ENCODE peak calls at places on chromosomes 13 and 19, in six cellular contexts. One of them, this sample, is unnamed.
A peak's percentile ranks its signal among the peaks of the same experiment; 100 is the strongest.

GRCh38 chr13:99703908-99704307 is 202.6 kb downstream of the TM9SF2 start:
- DNase-seq in CD8-positive, alpha-beta T cell: no peak
- DNase-seq in esophagus squamous epithelium: no peak
- DNase-seq in thoracic aorta: no peak
- DNase-seq in CD4-positive, CD25-positive, alpha-beta regulatory T cell: no peak
- DNase-seq in prostate gland: no peak
- DNase-seq in this sample: no peak

GRCh38 chr13:69618838-69619237 is 488.8 kb upstream of the ATXN8OS start:
- DNase-seq in CD8-positive, alpha-beta T cell: no peak
- DNase-seq in CD4-positive, CD25-positive, alpha-beta regulatory T cell: no peak
- DNase-seq in esophagus squamous epithelium: no peak
- DNase-seq in thoracic aorta: no peak
- DNase-seq in prostate gland: no peak
- DNase-seq in this sample: no peak

GRCh38 chr19:54473983-54474382 is 887 bp upstream of the CDC42EP5 start:
- DNase-seq in CD4-positive, CD25-positive, alpha-beta regulatory T cell: no peak
- DNase-seq in prostate gland: no peak
- DNase-seq in thoracic aorta: no peak
- DNase-seq in CD8-positive, alpha-beta T cell: no peak
- DNase-seq in esophagus squamous epithelium: no peak
- DNase-seq in this sample: no peak

GRCh38 chr13:97724450-97724849 is 229.0 kb upstream of the IPO5 start:
- DNase-seq in CD4-positive, CD25-positive, alpha-beta regulatory T cell: no peak
- DNase-seq in thoracic aorta: no peak
- DNase-seq in CD8-positive, alpha-beta T cell: no peak
- DNase-seq in prostate gland: no peak
- DNase-seq in esophagus squamous epithelium: no peak
- DNase-seq in this sample: no peak

GRCh38 chr13:47004022-47004421 is 107.2 kb upstream of the HTR2A start:
- DNase-seq in thoracic aorta: no peak
- DNase-seq in CD8-positive, alpha-beta T cell: no peak
- DNase-seq in CD4-positive, CD25-positive, alpha-beta regulatory T cell: no peak
- DNase-seq in prostate gland: no peak
- DNase-seq in esophagus squamous epithelium: no peak
- DNase-seq in this sample: no peak

GRCh38 chr19:28065026-28065425 is 1147.9 kb downstream of the UQCRFS1 start:
- DNase-seq in prostate gland: no peak
- DNase-seq in esophagus squamous epithelium: no peak
- DNase-seq in CD8-positive, alpha-beta T cell: no peak
- DNase-seq in CD4-positive, CD25-positive, alpha-beta regulatory T cell: no peak
- DNase-seq in thoracic aorta: no peak
- DNase-seq in this sample: no peak

GRCh38 chr19:14381689-14382474 is 638 bp downstream of the ADGRE5 start:
- DNase-seq in CD8-positive, alpha-beta T cell: peak; percentile 69
- DNase-seq in thoracic aorta: peak; percentile 76
- DNase-seq in CD4-positive, CD25-positive, alpha-beta regulatory T cell: peak; percentile 87
- DNase-seq in prostate gland: no peak
- DNase-seq in esophagus squamous epithelium: no peak
- DNase-seq in this sample: peak; percentile 71

GRCh38 chr13:66469745-66470144 is 760.4 kb downstream of the PCDH9 start:
- DNase-seq in thoracic aorta: no peak
- DNase-seq in esophagus squamous epithelium: no peak
- DNase-seq in prostate gland: no peak
- DNase-seq in CD8-positive, alpha-beta T cell: no peak
- DNase-seq in CD4-positive, CD25-positive, alpha-beta regulatory T cell: no peak
- DNase-seq in this sample: no peak

GRCh38 chr19:3482507-3483225 is 575 bp downstream of the SMIM44 start:
- DNase-seq in prostate gland: no peak
- DNase-seq in thoracic aorta: no peak
- DNase-seq in CD8-positive, alpha-beta T cell: no peak
- DNase-seq in esophagus squamous epithelium: no peak
- DNase-seq in CD4-positive, CD25-positive, alpha-beta regulatory T cell: no peak
- DNase-seq in this sample: no peak
- H3K4me3 ChIP-seq in prostate gland: peak overlapping the region; percentile 15
- H3K4me3 ChIP-seq in thoracic aorta: no peak overlapping the region
- H3K4me3 ChIP-seq in CD8-positive, alpha-beta T cell: no peak overlapping the region
- H3K4me3 ChIP-seq in esophagus squamous epithelium: no peak overlapping the region
- H3K4me3 ChIP-seq in CD4-positive, CD25-positive, alpha-beta regulatory T cell: no peak overlapping the region
- H3K4me3 ChIP-seq in this sample: peak overlapping the region; percentile 50

GRCh38 chr19:12992729-12993128 is 2.5 kb upstream of the NFIX start:
- DNase-seq in CD8-positive, alpha-beta T cell: no peak
- DNase-seq in CD4-positive, CD25-positive, alpha-beta regulatory T cell: no peak
- DNase-seq in thoracic aorta: no peak
- DNase-seq in esophagus squamous epithelium: no peak
- DNase-seq in prostate gland: no peak
- DNase-seq in this sample: no peak

GRCh38 chr19:12990853-12991252 is 4.4 kb upstream of the NFIX start:
- DNase-seq in CD8-positive, alpha-beta T cell: no peak
- DNase-seq in prostate gland: no peak
- DNase-seq in esophagus squamous epithelium: no peak
- DNase-seq in thoracic aorta: no peak
- DNase-seq in CD4-positive, CD25-positive, alpha-beta regulatory T cell: no peak
- DNase-seq in this sample: no peak

GRCh38 chr19:12991296-12991695 is 4.0 kb upstream of the NFIX start:
- DNase-seq in CD8-positive, alpha-beta T cell: no peak
- DNase-seq in thoracic aorta: no peak
- DNase-seq in esophagus squamous epithelium: no peak
- DNase-seq in prostate gland: no peak
- DNase-seq in CD4-positive, CD25-positive, alpha-beta regulatory T cell: no peak
- DNase-seq in this sample: peak; percentile 47

GRCh38 chr19:12987781-12988180 is 7.5 kb upstream of the NFIX start:
- DNase-seq in thoracic aorta: no peak
- DNase-seq in esophagus squamous epithelium: no peak
- DNase-seq in CD4-positive, CD25-positive, alpha-beta regulatory T cell: no peak
- DNase-seq in CD8-positive, alpha-beta T cell: no peak
- DNase-seq in prostate gland: no peak
- DNase-seq in this sample: no peak

GRCh38 chr19:12990447-12990846 is 4.8 kb upstream of the NFIX start:
- DNase-seq in prostate gland: no peak
- DNase-seq in CD8-positive, alpha-beta T cell: no peak
- DNase-seq in esophagus squamous epithelium: no peak
- DNase-seq in CD4-positive, CD25-positive, alpha-beta regulatory T cell: no peak
- DNase-seq in thoracic aorta: no peak
- DNase-seq in this sample: no peak
- H3K27me3 ChIP-seq in prostate gland: no peaks in the 10 kb centered on the region
- H3K27me3 ChIP-seq in CD8-positive, alpha-beta T cell: no peaks in the 10 kb centered on the region
- H3K27me3 ChIP-seq in esophagus squamous epithelium: no peaks in the 10 kb centered on the region
- H3K27me3 ChIP-seq in CD4-positive, CD25-positive, alpha-beta regulatory T cell: peaks cover 3% of the 10 kb centered on the region
- H3K27me3 ChIP-seq in thoracic aorta: no peaks in the 10 kb centered on the region
- H3K27me3 ChIP-seq in this sample: no peaks in the 10 kb centered on the region

DNA sequence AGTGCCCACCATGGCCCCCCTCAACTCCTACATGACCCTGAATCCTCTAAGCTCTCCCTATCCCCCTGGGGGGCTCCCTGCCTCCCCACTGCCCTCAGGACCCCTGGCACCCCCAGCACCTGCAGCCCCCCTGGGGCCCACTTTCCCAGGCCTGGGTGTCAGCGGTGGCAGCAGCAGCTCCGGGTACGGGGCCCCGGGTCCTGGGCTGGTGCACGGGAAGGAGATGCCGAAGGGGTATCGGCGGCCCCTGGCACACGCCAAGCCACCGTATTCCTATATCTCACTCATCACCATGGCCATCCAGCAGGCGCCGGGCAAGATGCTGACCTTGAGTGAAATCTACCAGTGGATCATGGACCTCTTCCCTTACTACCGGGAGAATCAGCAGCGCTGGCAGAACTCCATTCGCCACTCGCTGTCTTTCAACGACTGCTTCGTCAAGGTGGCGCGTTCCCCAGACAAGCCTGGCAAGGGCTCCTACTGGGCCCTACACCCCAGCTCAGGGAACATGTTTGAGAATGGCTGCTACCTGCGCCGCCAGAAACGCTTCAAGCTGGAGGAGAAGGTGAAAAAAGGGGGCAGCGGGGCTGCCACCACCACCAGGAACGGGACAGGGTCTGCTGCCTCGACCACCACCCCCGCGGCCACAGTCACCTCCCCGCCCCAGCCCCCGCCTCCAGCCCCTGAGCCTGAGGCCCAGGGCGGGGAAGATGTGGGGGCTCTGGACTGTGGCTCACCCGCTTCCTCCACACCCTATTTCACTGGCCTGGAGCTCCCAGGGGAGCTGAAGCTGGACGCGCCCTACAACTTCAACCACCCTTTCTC is 8.2 kb downstream of the FOXA3 start:
- DNase-seq in prostate gland: no peak
- DNase-seq in esophagus squamous epithelium: no peak
- DNase-seq in thoracic aorta: no peak
- DNase-seq in CD4-positive, CD25-positive, alpha-beta regulatory T cell: no peak
- DNase-seq in CD8-positive, alpha-beta T cell: no peak
- DNase-seq in this sample: no peak
- H3K4me1 ChIP-seq in prostate gland: no peaks in the 10 kb centered on the region
- H3K4me1 ChIP-seq in esophagus squamous epithelium: peaks cover 14% of the 10 kb centered on the region
- H3K4me1 ChIP-seq in thoracic aorta: peaks cover 5% of the 10 kb centered on the region
- H3K4me1 ChIP-seq in CD4-positive, CD25-positive, alpha-beta regulatory T cell: peaks cover 12% of the 10 kb centered on the region
- H3K4me1 ChIP-seq in CD8-positive, alpha-beta T cell: peaks cover 10% of the 10 kb centered on the region
- H3K4me1 ChIP-seq in this sample: peaks cover 8% of the 10 kb centered on the region

DNA sequence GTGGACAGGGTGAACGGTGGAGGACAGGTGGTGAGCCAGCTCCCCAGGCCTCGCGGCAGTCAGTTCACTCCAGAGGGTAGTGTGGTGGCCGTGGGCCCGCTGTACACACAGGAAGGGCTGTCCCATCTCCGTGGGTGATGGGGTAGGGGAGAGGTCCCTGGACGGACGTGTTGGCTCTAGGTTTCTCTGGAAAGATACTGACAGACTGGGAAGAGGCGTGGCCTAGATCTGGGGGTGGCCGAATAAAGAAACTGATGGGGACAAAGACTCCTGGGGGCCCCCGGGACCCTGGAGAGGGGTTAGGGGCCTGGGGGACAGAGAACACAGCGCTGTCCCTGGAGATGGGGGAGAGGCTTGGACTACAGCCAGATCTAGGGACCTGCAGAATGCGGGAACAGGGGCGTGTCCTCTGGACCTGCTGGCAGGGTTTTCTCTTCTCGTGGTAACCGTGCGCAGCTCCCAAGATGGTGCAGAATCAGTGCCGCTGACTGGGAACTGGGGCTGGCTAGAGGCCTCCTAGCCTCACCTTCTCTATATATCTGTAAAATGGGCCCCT is 4.0 kb upstream of the PRAM1 start:
- DNase-seq in CD8-positive, alpha-beta T cell: no peak
- DNase-seq in CD4-positive, CD25-positive, alpha-beta regulatory T cell: no peak
- DNase-seq in esophagus squamous epithelium: no peak
- DNase-seq in prostate gland: no peak
- DNase-seq in thoracic aorta: no peak
- DNase-seq in this sample: no peak
- H3K4me3 ChIP-seq in CD8-positive, alpha-beta T cell: peak overlapping the region; percentile 83
- H3K4me3 ChIP-seq in CD4-positive, CD25-positive, alpha-beta regulatory T cell: no peak overlapping the region
- H3K4me3 ChIP-seq in esophagus squamous epithelium: peak overlapping the region; percentile 83
- H3K4me3 ChIP-seq in prostate gland: peak overlapping the region; percentile 42
- H3K4me3 ChIP-seq in thoracic aorta: peak overlapping the region; percentile 76
- H3K4me3 ChIP-seq in this sample: peak overlapping the region; percentile 67

GRCh38 chr19:45972081-45972943 is 1.4 kb downstream of the NOVA2 start:
- DNase-seq in CD8-positive, alpha-beta T cell: peak; percentile 8
- DNase-seq in esophagus squamous epithelium: no peak
- DNase-seq in thoracic aorta: no peak
- DNase-seq in CD4-positive, CD25-positive, alpha-beta regulatory T cell: peak; percentile 44
- DNase-seq in prostate gland: no peak
- DNase-seq in this sample: no peak
- H3K27me3 ChIP-seq in CD8-positive, alpha-beta T cell: peaks cover 20% of the 10 kb centered on the region
- H3K27me3 ChIP-seq in esophagus squamous epithelium: peaks cover 9% of the 10 kb centered on the region
- H3K27me3 ChIP-seq in thoracic aorta: peaks cover 11% of the 10 kb centered on the region
- H3K27me3 ChIP-seq in CD4-positive, CD25-positive, alpha-beta regulatory T cell: peaks cover 33% of the 10 kb centered on the region
- H3K27me3 ChIP-seq in prostate gland: peaks cover 15% of the 10 kb centered on the region
- H3K27me3 ChIP-seq in this sample: no peaks in the 10 kb centered on the region

GRCh38 chr19:56117889-56118288 is 3.2 kb downstream of the ZNF787 start:
- DNase-seq in CD8-positive, alpha-beta T cell: no peak
- DNase-seq in CD4-positive, CD25-positive, alpha-beta regulatory T cell: no peak
- DNase-seq in thoracic aorta: no peak
- DNase-seq in prostate gland: no peak
- DNase-seq in esophagus squamous epithelium: no peak
- DNase-seq in this sample: no peak
- H3K4me1 ChIP-seq in CD8-positive, alpha-beta T cell: peaks cover 18% of the 10 kb centered on the region
- H3K4me1 ChIP-seq in CD4-positive, CD25-positive, alpha-beta regulatory T cell: peaks cover 25% of the 10 kb centered on the region
- H3K4me1 ChIP-seq in thoracic aorta: peaks cover 20% of the 10 kb centered on the region
- H3K4me1 ChIP-seq in prostate gland: peaks cover 14% of the 10 kb centered on the region
- H3K4me1 ChIP-seq in esophagus squamous epithelium: peaks cover 89% of the 10 kb centered on the region
- H3K4me1 ChIP-seq in this sample: peaks cover 37% of the 10 kb centered on the region

This sample was measured in Peyer's patch.